ENCODE peak calls at places on chromosome X, in five cellular contexts. F is cardiac muscle cell, K is MCF 10A, A is bronchial epithelial cell, S is HFFc6. U is an unnamed sample.

GRCh38 chrX:105323951-105324350 is 103.5 kb upstream of the TEX13A start:
- DNase-seq in F (peak), K (peak), A (peak), S (peak), U (no peak)

GRCh38 chrX:9770319-9770718 is 4.7 kb upstream of the GPR143 start:
- DNase-seq in F (no peak), K (peak), A (peak), S (no peak), U (no peak)

GRCh38 chrX:78029663-78030062 is 60.2 kb upstream of the PGAM4 start:
- DNase-seq in F (peak), K (peak), A (peak), S (peak), U (peak)

GRCh38 chrX:131059231-131059630 is 1.1 kb downstream of the ARHGAP36 start:
- DNase-seq in F (no peak), K (no peak), A (no peak), S (no peak), U (no peak)

GRCh38 chrX:152886716-152887115 is 11.2 kb upstream of the ZNF185 start:
- DNase-seq in F (no peak), K (no peak), A (no peak), S (no peak), U (no peak)

GRCh38 chrX:39819921-39820849 is 277.6 kb downstream of the BCOR start:
- DNase-seq in F (peak), K (no peak), A (no peak), S (no peak), U (no peak)

GRCh38 chrX:23394421-23394820 is 59.8 kb downstream of the PTCHD1 start:
- DNase-seq in F (no peak), K (peak), A (no peak), S (no peak), U (no peak)

GRCh38 chrX:38891641-38892413 is 90.6 kb downstream of the MID1IP1 start:
- DNase-seq in F (no peak), K (no peak), A (peak), S (peak), U (no peak)

GRCh38 chrX:82127228-82128123 is 925.6 kb downstream of the SH3BGRL start:
- DNase-seq in F (no peak), K (peak), A (no peak), S (no peak), U (no peak)

GRCh38 chrX:53594354-53594753 is 92.2 kb downstream of the HUWE1 start:
- DNase-seq in F (peak), K (no peak), A (no peak), S (peak), U (no peak)

GRCh38 chrX:30935985-30936384 is 46.9 kb upstream of the TAB3 start:
- DNase-seq in F (peak), K (peak), A (peak), S (peak), U (peak)
- TF ChIP-seq CTCF in F (peak), K (peak), A (peak), S (peak), U (no peak)

GRCh38 chrX:21757960-21758359 is at the start of gene SMPX:
- DNase-seq in F (no peak), K (no peak), A (no peak), S (no peak), U (no peak)

GRCh38 chrX:21764043-21764442 is 6.1 kb upstream of the SMPX start:
- DNase-seq in F (no peak), K (peak), A (peak), S (no peak), U (no peak)

GRCh38 chrX:21756785-21757529 is 959 bp downstream of the SMPX start:
- DNase-seq in F (no peak), K (no peak), A (peak), S (no peak), U (no peak)

DNA sequence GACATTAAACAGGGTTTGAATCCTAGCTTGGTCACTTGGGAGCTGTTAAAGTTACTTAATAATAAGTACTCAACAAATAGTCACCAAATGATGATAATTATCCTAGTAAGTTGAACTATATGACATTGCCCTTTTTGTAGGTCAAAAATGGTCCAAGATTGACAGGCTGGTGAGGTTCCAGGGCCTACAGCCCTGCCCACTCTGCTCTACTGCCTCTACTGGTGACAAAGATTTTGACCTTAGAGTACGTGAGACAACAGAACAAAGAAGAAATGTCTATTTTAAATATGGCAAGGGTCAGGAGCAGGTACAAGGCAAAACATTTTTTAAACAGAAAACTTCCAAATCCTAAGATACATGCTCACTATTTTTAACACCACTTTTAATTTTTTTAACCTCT is 572 bp upstream of the SMPX start:
- DNase-seq in F (no peak), K (no peak), A (no peak), S (no peak), U (no peak)
- TF ChIP-seq CTCF in F (no peak), K (no peak), A (no peak), S (no peak), U (no peak)

GRCh38 chrX:35890699-35891098 is 28.8 kb upstream of the CFAP47 start:
- DNase-seq in F (peak), K (peak), A (peak), S (no peak), U (peak)
- TF ChIP-seq CTCF in F (peak), K (peak), A (peak), S (peak), U (peak)

DNA sequence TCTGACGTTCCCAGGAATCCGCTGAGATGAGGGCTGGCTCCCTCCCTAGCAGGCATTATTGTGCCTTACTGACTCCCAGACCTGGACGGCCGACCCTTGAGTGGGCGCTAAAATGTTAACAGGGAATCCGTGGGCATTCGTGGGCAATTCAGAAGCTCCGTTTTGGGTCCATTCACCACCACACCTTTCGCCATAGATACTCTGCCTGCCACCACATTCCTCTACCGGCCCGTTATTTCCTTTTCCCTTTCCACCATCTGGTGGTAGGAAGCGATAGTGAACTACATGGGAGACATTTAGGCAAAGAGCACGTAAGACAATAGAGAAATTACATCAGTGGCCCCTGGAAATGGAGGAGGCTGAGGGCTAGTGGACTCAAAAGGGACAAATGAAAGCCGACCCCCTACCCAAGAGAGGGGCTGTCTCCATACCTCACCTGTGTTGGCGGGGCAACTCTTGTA is 1.0 kb upstream of the SH3KBP1 start:
- DNase-seq in F (peak), K (peak), A (peak), S (peak), U (peak)
- TF ChIP-seq CTCF in F (peak), K (peak), A (peak), S (peak), U (peak)

GRCh38 chrX:36867143-36867542 is 141.0 kb upstream of the FAM47C start:
- DNase-seq in F (peak), K (peak), A (peak), S (peak), U (peak)
- TF ChIP-seq CTCF in F (peak), K (peak), A (peak), S (peak), U (peak)

DNA sequence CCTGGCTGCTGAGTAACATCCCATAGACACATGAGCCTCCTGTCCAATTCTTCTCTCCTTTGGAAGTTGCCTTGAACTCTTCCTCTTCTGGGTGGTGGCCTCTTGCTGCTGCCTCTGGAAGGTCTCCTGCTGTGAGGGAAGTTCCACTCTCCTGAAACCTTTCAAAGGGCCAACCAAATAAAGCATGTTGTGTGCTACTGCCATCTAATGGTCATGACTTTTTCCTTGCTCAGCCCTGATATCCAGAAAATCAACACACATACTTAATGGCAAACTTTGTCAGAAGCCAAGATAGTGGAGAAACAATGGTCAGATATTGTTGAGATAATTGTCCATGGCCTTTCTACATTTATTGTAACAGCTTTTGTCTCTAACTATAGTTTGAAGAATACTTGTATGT is 19.1 kb upstream of the ZXDA start:
- DNase-seq in F (peak), K (peak), A (peak), S (peak), U (no peak)
- TF ChIP-seq CTCF in F (peak), K (peak), A (peak), S (peak), U (no peak)

GRCh38 chrX:68358679-68359078 is 74.6 kb downstream of the OPHN1 start:
- DNase-seq in F (peak), K (no peak), A (no peak), S (no peak), U (no peak)
- TF ChIP-seq CTCF in F (no peak), K (no peak), A (no peak), S (no peak), U (no peak)

DNA sequence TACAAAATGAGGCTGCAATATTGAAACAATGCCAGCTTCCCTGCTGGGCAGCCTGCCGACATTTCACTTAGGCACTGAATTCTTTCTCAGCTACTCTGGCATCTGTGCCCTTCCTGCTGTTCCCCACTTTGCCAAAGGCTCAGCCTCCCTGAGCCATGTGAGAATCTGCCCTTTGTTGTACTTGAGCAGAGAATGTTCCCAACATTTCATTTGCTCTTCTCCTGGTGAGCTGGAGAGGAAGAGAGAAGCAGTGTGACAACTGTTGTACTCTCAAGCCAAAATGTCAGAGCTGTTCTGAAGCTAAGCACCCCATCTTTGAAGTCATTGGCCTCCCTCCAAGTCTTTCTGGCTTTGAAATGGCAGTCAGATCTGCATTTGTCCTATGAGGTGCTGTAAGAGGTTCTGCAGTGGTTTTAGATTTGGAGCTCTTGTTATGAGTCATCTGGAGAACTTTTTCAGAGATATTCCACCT is 32.5 kb downstream of the LANCL3 start:
- DNase-seq in F (no peak), K (peak), A (no peak), S (no peak), U (no peak)
- TF ChIP-seq CTCF in F (no peak), K (no peak), A (no peak), S (no peak), U (no peak)

GRCh38 chrX:102599950-102600579 is 750 bp downstream of the ARMCX5 start:
- DNase-seq in F (peak), K (peak), A (peak), S (peak), U (no peak)
- TF ChIP-seq CTCF in F (peak), K (no peak), A (no peak), S (no peak), U (no peak)